ENCODE peak calls at places on chromosomes 12 and 14, in six cellular contexts. H is fibroblast of mammary gland, D is ascending aorta, K is GM10248, P is transverse colon, U is BJ. Q is an unnamed sample.

GRCh38 chr12:17954788-17955187 is 135.2 kb downstream of the RERGL start:
- DNase-seq in H (no peak), D (no peak), K (no peak), P (no peak), U (no peak), Q (no peak)

GRCh38 chr14:106564058-106564643 is 1037.8 kb downstream of the TMEM121 start:
- DNase-seq in H (no peak), D (no peak), K (peak; percentile 62), P (peak; percentile 54), U (no peak), Q (peak; percentile 56)

GRCh38 chr12:81078469-81079196 is 754 bp downstream of the ACSS3 start:
- DNase-seq in H (peak; percentile 80), D (no peak), K (no peak), P (no peak), U (no peak), Q (no peak)

GRCh38 chr12:21852251-21852650 is 77.7 kb upstream of the KCNJ8 start:
- DNase-seq in H (peak; percentile 94), D (no peak), K (no peak), P (no peak), U (no peak), Q (no peak)

GRCh38 chr14:71574976-71575375 is 357.3 kb upstream of the RGS6 start:
- DNase-seq in H (peak; percentile 74), D (no peak), K (no peak), P (no peak), U (peak; percentile 49), Q (no peak)

GRCh38 chr12:108306014-108306501 is 33.1 kb downstream of the CMKLR1 start:
- DNase-seq in H (peak; percentile 86), D (no peak), K (no peak), P (no peak), U (no peak), Q (no peak)

GRCh38 chr14:68819260-68819691 is 26.4 kb upstream of the ZFP36L1 start:
- DNase-seq in H (peak; percentile 90), D (no peak), K (no peak), P (peak; percentile 59), U (no peak), Q (no peak)

GRCh38 chr12:57909056-57909455 is 32.3 kb upstream of the ATP23 start:
- DNase-seq in H (no peak), D (no peak), K (no peak), P (no peak), U (no peak), Q (no peak)

GRCh38 chr12:119115296-119115905 is 63.3 kb upstream of the HSPB8 start:
- DNase-seq in H (peak; percentile 44), D (no peak), K (peak; percentile 59), P (peak; percentile 17), U (no peak), Q (peak; percentile 38)

GRCh38 chr14:105067969-105068301 is 2.7 kb upstream of the GPR132 start:
- DNase-seq in H (no peak), D (no peak), K (no peak), P (no peak), U (no peak), Q (no peak)

GRCh38 chr14:100406505-100407131 is 83.5 kb downstream of the SLC25A47 start:
- DNase-seq in H (peak; percentile 66), D (no peak), K (no peak), P (peak; percentile 79), U (no peak), Q (no peak)

GRCh38 chr12:68043446-68043845 is 54.2 kb downstream of the IFNG-AS1 start:
- DNase-seq in H (no peak), D (no peak), K (no peak), P (no peak), U (no peak), Q (no peak)

GRCh38 chr12:47068539-47068938 is 10.9 kb upstream of the PCED1B start:
- DNase-seq in H (peak; percentile 84), D (no peak), K (no peak), P (no peak), U (no peak), Q (no peak)

GRCh38 chr14:102516531-102517411 is 7.2 kb upstream of the ANKRD9 start:
- DNase-seq in H (no peak), D (no peak), K (peak; percentile 84), P (peak; percentile 76), U (no peak), Q (no peak)

GRCh38 chr14:97290065-97290464 is 492.9 kb downstream of the VRK1 start:
- DNase-seq in H (no peak), D (no peak), K (no peak), P (no peak), U (no peak), Q (no peak)

DNA sequence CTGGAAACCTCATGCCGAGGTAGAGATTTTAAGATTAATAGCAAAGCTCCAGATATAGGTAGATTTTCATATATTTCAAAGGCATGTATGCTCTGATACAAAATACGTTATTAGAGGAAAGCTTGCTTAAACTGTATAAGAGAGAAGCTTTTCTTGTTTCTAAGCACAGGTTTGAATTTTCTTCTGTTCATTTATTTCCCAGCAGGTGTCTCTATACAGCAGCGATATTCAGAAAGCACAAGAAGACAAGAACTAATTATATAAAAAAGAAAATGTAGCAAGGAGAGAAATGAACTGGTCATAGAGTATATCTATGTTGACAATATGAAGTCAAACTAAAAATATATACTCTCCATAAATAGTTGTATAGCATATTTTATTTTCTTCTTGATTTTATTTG is 307.4 kb upstream of the NOVA1 start:
- DNase-seq in H (no peak), D (no peak), K (no peak), P (no peak), U (no peak), Q (no peak)
- TF ChIP-seq CTCF in H (no peak), D (no peak), K (no peak), P (no peak), U (no peak), Q (no peak)

GRCh38 chr14:24818823-24819341 is 184.9 kb upstream of the GZMB start:
- DNase-seq in H (no peak), D (no peak), K (no peak), P (no peak), U (no peak), Q (no peak)

GRCh38 chr14:24816929-24817637 is 183.1 kb upstream of the GZMB start:
- DNase-seq in H (no peak), D (no peak), K (no peak), P (peak; percentile 73), U (no peak), Q (no peak)

GRCh38 chr14:24816011-24816928 is 182.3 kb upstream of the GZMB start:
- DNase-seq in H (peak; percentile 34), D (no peak), K (no peak), P (peak; percentile 28), U (no peak), Q (no peak)

GRCh38 chr14:24818054-24818822 is 184.2 kb upstream of the GZMB start:
- DNase-seq in H (no peak), D (no peak), K (no peak), P (peak; percentile 41), U (no peak), Q (no peak)

DNA sequence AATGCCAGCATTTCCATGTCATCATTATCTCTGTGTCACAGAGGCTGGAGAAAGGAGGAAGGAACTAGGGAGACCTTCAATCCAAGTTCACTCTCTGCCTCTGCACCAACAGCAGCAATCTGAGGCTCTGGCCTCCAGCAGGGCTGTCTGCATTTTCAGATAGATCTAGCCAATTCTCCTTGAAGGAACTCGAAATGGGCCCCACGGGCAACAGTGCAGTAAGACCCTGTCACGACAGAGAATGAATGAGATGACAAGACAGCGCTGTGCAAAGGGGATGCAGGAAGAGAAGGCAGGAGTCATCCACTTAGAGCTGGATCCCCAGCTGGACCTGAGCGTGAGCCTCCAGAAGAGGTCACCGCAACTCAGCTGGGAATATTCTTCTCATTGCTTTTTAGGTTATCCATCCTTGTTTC is 183.7 kb upstream of the GZMB start:
- DNase-seq in H (peak; percentile 46), D (no peak), K (no peak), P (peak; percentile 15), U (no peak), Q (no peak)
- TF ChIP-seq CTCF in H (peak; percentile 34), D (no peak), K (no peak), P (no peak), U (peak; percentile 72), Q (no peak)

GRCh38 chr14:50299585-50299984 is 12.4 kb downstream of the L2HGDH start:
- DNase-seq in H (no peak), D (no peak), K (no peak), P (no peak), U (no peak), Q (no peak)

GRCh38 chr14:50301914-50302313 is 10.1 kb downstream of the L2HGDH start:
- DNase-seq in H (no peak), D (no peak), K (no peak), P (no peak), U (no peak), Q (no peak)

GRCh38 chr14:50308363-50308762 is 3.7 kb downstream of the L2HGDH start:
- DNase-seq in H (no peak), D (no peak), K (no peak), P (no peak), U (no peak), Q (no peak)

GRCh38 chr14:50303744-50304471 is 8.1 kb downstream of the L2HGDH start:
- DNase-seq in H (no peak), D (no peak), K (no peak), P (no peak), U (no peak), Q (no peak)
- TF ChIP-seq CTCF in H (no peak), D (no peak), K (no peak), P (no peak), U (no peak), Q (no peak)

GRCh38 chr12:120497524-120498150 is 1.7 kb downstream of the DYNLL1 start:
- DNase-seq in H (peak; percentile 22), D (no peak), K (no peak), P (no peak), U (no peak), Q (no peak)

GRCh38 chr12:120495723-120496352 is at the start of gene DYNLL1:
- DNase-seq in H (peak; percentile 94), D (peak; percentile 85), K (peak; percentile 98), P (peak; percentile 98), U (peak; percentile 64), Q (peak; percentile 97)

GRCh38 chr12:120495189-120495722 is 657 bp upstream of the DYNLL1 start:
- DNase-seq in H (no peak), D (no peak), K (no peak), P (no peak), U (no peak), Q (no peak)

GRCh38 chr12:120498870-120499515 is 3.1 kb downstream of the DYNLL1 start:
- DNase-seq in H (no peak), D (no peak), K (no peak), P (no peak), U (no peak), Q (no peak)

DNA sequence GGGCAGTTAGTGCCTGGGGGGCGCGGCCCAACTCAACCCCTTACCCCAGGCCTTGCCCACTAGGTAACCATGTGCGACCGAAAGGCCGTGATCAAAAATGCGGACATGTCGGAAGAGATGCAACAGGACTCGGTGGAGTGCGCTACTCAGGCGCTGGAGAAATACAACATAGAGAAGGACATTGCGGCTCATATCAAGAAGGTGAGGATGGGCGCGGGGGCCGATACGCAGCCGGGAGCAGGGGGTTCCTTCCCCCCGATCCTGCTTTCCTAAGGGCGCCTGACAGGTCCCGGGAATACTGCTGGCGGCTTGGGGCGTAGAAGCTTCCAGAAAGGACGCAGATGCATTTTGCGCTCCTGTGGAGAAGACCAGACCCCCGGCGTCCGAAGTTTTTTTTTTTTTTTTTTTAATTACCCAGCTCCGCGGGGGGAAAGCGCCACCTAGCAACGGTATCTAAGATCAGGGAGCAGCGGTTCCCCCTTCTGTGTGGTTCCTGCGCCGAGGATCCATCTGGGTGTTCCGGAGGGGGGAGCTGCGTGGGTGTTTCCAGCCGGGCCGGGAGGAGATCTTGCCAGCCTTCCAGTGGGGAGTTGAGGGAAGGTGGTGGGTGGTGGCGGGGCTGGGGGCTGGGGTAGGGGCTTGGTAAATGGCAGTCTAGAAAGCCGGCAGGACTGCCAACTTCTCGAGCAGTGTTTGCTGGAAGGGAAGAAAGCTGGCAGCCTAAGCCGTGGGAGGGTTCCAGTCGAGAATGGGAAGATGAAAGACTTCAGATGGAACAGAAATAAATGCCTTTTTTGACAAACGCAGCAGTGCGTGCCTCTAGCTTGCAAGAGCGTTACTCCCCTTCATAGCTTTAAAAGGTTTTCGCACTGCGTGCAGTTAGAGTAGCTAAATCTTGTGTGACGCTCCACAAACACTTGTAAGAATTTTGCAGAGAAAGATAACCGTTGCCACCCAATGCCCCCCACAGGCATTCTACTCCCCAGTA is 734 bp downstream of the DYNLL1 start:
- DNase-seq in H (peak; percentile 65), D (peak; percentile 16), K (peak; percentile 70), P (peak; percentile 65), U (no peak), Q (peak; percentile 74)
- TF ChIP-seq CTCF in H (no peak), D (no peak), K (peak; percentile 30), P (no peak), U (peak; percentile 18), Q (peak; percentile 31)